ENCODE peak calls at places on chromosomes 1 and 21, in ten cellular contexts. H is upper lobe of left lung; V is GM23338; U is CD8-positive, alpha-beta T cell; Y is nephron progenitor cell; T is A549; W is prostate gland; B is H9; F is Peyer's patch; I is ovary. X is an unnamed sample.

GRCh38 chr1:209747580-209748262 is 8.1 kb upstream of the TRAF3IP3 start:
- DNase-seq in U (peak; percentile 73), V (peak; percentile 98), I (peak; percentile 95), T (peak; percentile 97), B (peak; percentile 100), F (peak; percentile 95), H (peak; percentile 98), W (peak; percentile 89), Y (peak; percentile 87), X (peak; percentile 95)

GRCh38 chr1:100441651-100442050 is 89.3 kb downstream of the CDC14A start:
- DNase-seq in H (no peak), I (no peak), W (no peak), U (no peak), F (no peak), Y (no peak), B (no peak), V (no peak), T (no peak), X (no peak)

GRCh38 chr1:205678286-205679111 is 1.8 kb downstream of the SLC45A3 start:
- DNase-seq in U (no peak), B (no peak), I (peak; percentile 54), W (no peak), Y (no peak), V (no peak), F (no peak), T (no peak), H (no peak), X (peak; percentile 48)

GRCh38 chr1:115355069-115355468 is 17.0 kb upstream of the NGF start:
- DNase-seq in H (no peak), W (no peak), B (no peak), V (no peak), F (no peak), I (no peak), T (no peak), Y (no peak), U (no peak), X (no peak)

GRCh38 chr21:46247699-46248460 is 19.3 kb upstream of the LSS start:
- DNase-seq in H (no peak), W (no peak), F (no peak), Y (no peak), B (no peak), I (no peak), V (no peak), T (no peak), U (no peak), X (no peak)

GRCh38 chr1:41174170-41174569 is 67.9 kb downstream of the SCMH1 start:
- DNase-seq in Y (no peak), T (no peak), H (no peak), I (no peak), U (no peak), F (no peak), B (no peak), V (no peak), W (no peak), X (no peak)

GRCh38 chr1:207959995-207960745 is 49.2 kb upstream of the CD34 start:
- DNase-seq in H (no peak), W (no peak), U (no peak), Y (no peak), I (no peak), B (no peak), F (no peak), T (no peak), V (no peak), X (no peak)

GRCh38 chr1:76351655-76352054 is 277.1 kb downstream of the ST6GALNAC3 start:
- DNase-seq in Y (no peak), U (no peak), T (no peak), B (no peak), F (no peak), W (no peak), V (no peak), I (no peak), H (no peak), X (no peak)

GRCh38 chr1:7387053-7387861 is 383.8 kb upstream of the VAMP3 start:
- DNase-seq in T (no peak), W (no peak), F (no peak), V (no peak), Y (no peak), I (no peak), U (no peak), H (peak; percentile 8), B (peak; percentile 16), X (peak; percentile 6)

GRCh38 chr1:204383163-204383904 is 23.6 kb upstream of the PLEKHA6 start:
- DNase-seq in V (no peak), Y (no peak), B (no peak), T (no peak), U (no peak), H (no peak), I (no peak), F (no peak), W (no peak), X (no peak)

GRCh38 chr1:226945106-226945857 is 5.2 kb downstream of the COQ8A start:
- DNase-seq in B (peak; percentile 53), I (no peak), U (no peak), V (peak; percentile 41), Y (no peak), W (peak; percentile 22), F (peak; percentile 85), T (no peak), H (peak; percentile 73), X (peak; percentile 85)

GRCh38 chr1:100883963-100884362 is 10.7 kb downstream of the EXTL2 start:
- DNase-seq in H (no peak), T (peak; percentile 44), Y (no peak), I (no peak), F (no peak), V (no peak), W (no peak), U (no peak), B (no peak), X (no peak)

GRCh38 chr1:163346326-163346870 is 24.6 kb downstream of the NUF2 start:
- DNase-seq in H (no peak), U (no peak), Y (no peak), F (no peak), I (no peak), B (no peak), W (no peak), T (no peak), V (no peak), X (no peak)

GRCh38 chr21:18529253-18529652 is 125.7 kb upstream of the TMPRSS15 start:
- DNase-seq in B (no peak), Y (no peak), T (no peak), U (no peak), V (no peak), H (no peak), F (no peak), W (no peak), I (no peak), X (no peak)

GRCh38 chr1:151072224-151072623 is 1.7 kb downstream of the GABPB2 start:
- DNase-seq in W (no peak), U (no peak), H (no peak), Y (no peak), B (no peak), F (no peak), I (no peak), T (no peak), V (peak; percentile 37), X (no peak)
- TF ChIP-seq CTCF in W (no peak), U (no peak), H (no peak), Y (no peak), B (peak; percentile 31), F (no peak), I (no peak), T (no peak), V (peak; percentile 46), X (no peak)

GRCh38 chr21:38520511-38520910 is 22.2 kb upstream of the ERG start:
- DNase-seq in Y (no peak), W (no peak), F (no peak), I (no peak), H (no peak), U (no peak), V (no peak), B (no peak), T (no peak), X (no peak)
- TF ChIP-seq CTCF in Y (no peak), W (no peak), F (no peak), I (no peak), H (no peak), U (no peak), V (no peak), B (no peak), T (no peak), X (no peak)

GRCh38 chr1:184982002-184982954 is 8.0 kb upstream of the NIBAN1 start:
- DNase-seq in V (peak; percentile 82), W (peak; percentile 77), T (peak; percentile 71), Y (peak; percentile 65), I (peak; percentile 22), B (peak; percentile 64), F (peak; percentile 73), U (peak; percentile 69), H (peak; percentile 81), X (peak; percentile 73)
- TF ChIP-seq CTCF in V (peak; percentile 80), W (peak; percentile 90), T (peak; percentile 89), Y (peak; percentile 77), I (peak; percentile 43), B (peak; percentile 79), F (peak; percentile 84), U (peak; percentile 87), H (peak; percentile 82), X (peak; percentile 93)

DNA sequence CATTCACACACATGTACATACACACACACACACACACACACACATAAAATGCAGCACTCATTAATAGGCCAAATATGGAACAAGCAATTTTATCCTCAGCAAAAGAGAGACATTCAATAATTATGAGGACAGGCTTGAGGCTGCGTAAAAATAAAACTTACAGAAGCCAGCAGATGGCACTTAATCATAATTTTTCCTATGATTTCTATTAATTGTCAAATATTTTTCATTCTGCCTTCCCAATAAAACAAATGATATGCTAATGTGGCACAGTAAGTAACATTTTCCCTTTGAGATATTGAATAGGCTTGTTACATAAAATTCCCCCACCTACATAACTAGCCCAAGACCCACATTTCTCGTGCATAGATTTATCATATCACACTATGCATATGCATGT is 55.4 kb upstream of the PTGFRN start:
- DNase-seq in F (no peak), I (no peak), H (no peak), U (no peak), T (no peak), B (no peak), Y (no peak), W (no peak), V (no peak), X (no peak)
- TF ChIP-seq CTCF in F (peak; percentile 28), I (no peak), H (no peak), U (no peak), T (peak; percentile 42), B (no peak), Y (no peak), W (no peak), V (no peak), X (no peak)

GRCh38 chr1:213107613-213108012 is 56.6 kb downstream of the RPS6KC1 start:
- DNase-seq in B (no peak), W (no peak), H (no peak), T (no peak), Y (no peak), F (no peak), U (no peak), I (no peak), V (no peak), X (no peak)
- TF ChIP-seq CTCF in B (no peak), W (no peak), H (no peak), T (no peak), Y (no peak), F (no peak), U (no peak), I (no peak), V (no peak), X (no peak)

X was measured in colonic mucosa.